ENCODE peak calls at places on chromosomes 3 and 15, in eight cellular contexts. T, L, N, G, O, A, I and C are unnamed samples.

GRCh38 chr15:69744421-69745162 is 292.0 kb downstream of the RPLP1 start:
- DNase-seq in A (no peak), O (no peak), I (no peak), N (no peak), G (no peak), L (no peak), T (no peak), C (no peak)

GRCh38 chr15:60004019-60004845 is at the start of gene FOXB1:
- DNase-seq in L (no peak), O (no peak), A (no peak), I (no peak), T (no peak), N (no peak), G (no peak), C (no peak)

GRCh38 chr3:78204977-78205376 is 1165.1 kb downstream of the ROBO2 start:
- DNase-seq in N (no peak), L (no peak), A (no peak), G (no peak), O (peak), T (no peak), I (no peak), C (no peak)

GRCh38 chr3:38163117-38163870 is 2.0 kb upstream of the OXSR1 start:
- DNase-seq in G (no peak), L (no peak), I (no peak), N (no peak), T (no peak), A (no peak), O (no peak), C (no peak)

GRCh38 chr15:60172147-60172546 is 168.0 kb downstream of the FOXB1 start:
- DNase-seq in G (no peak), A (no peak), O (no peak), L (no peak), I (no peak), T (no peak), N (no peak), C (no peak)

GRCh38 chr3:128133273-128133883 is 9.8 kb upstream of the RUVBL1 start:
- DNase-seq in T (peak), I (no peak), L (peak), O (peak), A (peak), G (peak), N (no peak), C (no peak)

GRCh38 chr3:24264748-24265158 is 229.9 kb downstream of the THRB start:
- DNase-seq in O (no peak), T (peak), A (no peak), L (no peak), G (no peak), N (no peak), I (no peak), C (no peak)

GRCh38 chr3:89107461-89108035 is at the start of gene EPHA3:
- DNase-seq in L (no peak), O (peak), G (peak), A (peak), I (peak), N (no peak), T (peak), C (peak)

GRCh38 chr3:11582123-11582968 is 61.4 kb downstream of the VGLL4 start:
- DNase-seq in G (no peak), O (peak), A (peak), N (peak), T (peak), I (peak), L (no peak), C (peak)

GRCh38 chr3:156605686-156606605 is 51.0 kb upstream of the SSR3 start:
- DNase-seq in O (no peak), I (peak), L (no peak), N (no peak), G (no peak), A (peak), T (peak), C (no peak)

GRCh38 chr3:154844863-154845262 is 235.3 kb upstream of the MME start:
- DNase-seq in A (no peak), I (no peak), O (no peak), T (no peak), L (no peak), N (no peak), G (no peak), C (no peak)

GRCh38 chr15:97026781-97027180 is 696.3 kb downstream of the NR2F2 start:
- DNase-seq in I (no peak), G (no peak), A (no peak), L (no peak), T (no peak), O (no peak), N (no peak), C (no peak)

GRCh38 chr15:89399070-89399389 is 64.4 kb upstream of the POLG start:
- DNase-seq in N (no peak), T (no peak), O (no peak), L (no peak), A (no peak), G (no peak), I (no peak), C (peak)

GRCh38 chr15:89400997-89401590 is 66.5 kb upstream of the POLG start:
- DNase-seq in N (no peak), I (no peak), T (no peak), G (no peak), L (no peak), O (no peak), A (no peak), C (no peak)

GRCh38 chr15:89399390-89400120 is 64.9 kb upstream of the POLG start:
- DNase-seq in L (no peak), N (no peak), A (peak), T (no peak), G (no peak), O (no peak), I (no peak), C (no peak)

GRCh38 chr15:89401636-89402252 is 67.1 kb upstream of the POLG start:
- DNase-seq in T (no peak), A (no peak), I (no peak), L (no peak), G (no peak), N (no peak), O (peak), C (no peak)

DNA sequence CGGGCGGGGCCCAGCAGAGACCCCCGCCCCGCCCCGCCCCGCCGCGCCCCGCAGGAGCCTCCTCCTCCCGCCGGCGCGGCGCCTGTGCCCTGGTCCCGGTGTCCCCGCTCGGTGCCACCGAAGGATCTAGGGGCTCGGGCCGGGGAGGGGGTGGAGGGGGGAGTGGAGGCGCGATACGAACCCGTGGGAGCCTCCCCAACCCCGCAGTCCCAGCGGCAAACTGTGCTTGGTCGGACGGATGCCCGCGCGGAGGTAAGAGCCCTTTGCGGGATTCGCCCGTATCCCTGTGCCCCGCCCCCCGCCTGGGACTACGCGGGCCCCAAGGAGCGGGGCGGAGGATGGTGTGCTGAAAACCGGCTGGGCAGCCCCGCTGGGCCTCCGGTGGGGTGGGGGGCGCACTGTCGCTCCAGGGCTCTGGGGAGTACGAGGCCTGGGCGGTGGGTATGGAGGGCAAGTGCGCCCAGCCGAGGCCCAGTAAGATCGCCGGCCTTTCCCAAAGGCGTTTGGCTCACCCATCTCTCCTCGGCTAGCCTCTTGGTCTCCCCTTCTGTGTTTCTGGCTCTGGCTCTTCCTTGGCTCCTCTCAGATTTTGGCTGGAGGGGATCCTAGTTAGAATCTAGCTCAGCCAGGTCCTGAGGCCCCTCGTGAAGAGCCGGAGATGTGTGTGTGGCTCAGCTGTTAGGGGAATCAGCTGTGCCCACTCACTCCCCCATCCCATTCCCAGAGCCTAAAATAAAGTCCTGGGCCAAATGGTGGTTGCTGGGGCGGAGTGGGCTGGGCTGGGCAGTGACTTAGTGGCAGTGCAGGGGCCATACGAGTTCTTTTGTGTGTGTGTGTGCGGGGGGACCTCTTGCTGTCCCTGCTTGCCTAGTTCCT is 65.7 kb upstream of the POLG start:
- DNase-seq in A (no peak), I (no peak), T (no peak), L (no peak), O (no peak), G (no peak), N (no peak), C (no peak)
- H3K27ac ChIP-seq in A (peak), I (no peak), T (no peak), L (no peak), O (no peak), G (no peak), N (no peak), C (peak)

GRCh38 chr3:159059395-159059794 is 257.5 kb downstream of the MFSD1 start:
- DNase-seq in N (no peak), O (no peak), I (no peak), A (no peak), L (no peak), G (no peak), T (no peak), C (no peak)
- H3K27ac ChIP-seq in N (no peak), O (no peak), I (no peak), A (no peak), L (no peak), G (no peak), T (no peak), C (no peak)

GRCh38 chr3:63867225-63867624 is 3.6 kb downstream of the ATXN7 start:
- DNase-seq in O (no peak), A (no peak), G (no peak), T (no peak), N (no peak), I (no peak), L (no peak), C (no peak)

GRCh38 chr3:63861306-63861705 is 2.3 kb downstream of the THOC7 start:
- DNase-seq in A (no peak), L (no peak), G (no peak), O (no peak), I (no peak), T (no peak), N (no peak), C (no peak)

GRCh38 chr3:63864008-63864871 is 573 bp downstream of the ATXN7 start:
- DNase-seq in O (no peak), T (peak), I (peak), G (peak), N (no peak), A (peak), L (no peak), C (peak)

GRCh38 chr3:63863150-63864007 is at the start of the genes ATXN7 and THOC7:
- DNase-seq in I (peak), T (peak), N (peak), O (no peak), G (peak), A (peak), L (no peak), C (no peak)

DNA sequence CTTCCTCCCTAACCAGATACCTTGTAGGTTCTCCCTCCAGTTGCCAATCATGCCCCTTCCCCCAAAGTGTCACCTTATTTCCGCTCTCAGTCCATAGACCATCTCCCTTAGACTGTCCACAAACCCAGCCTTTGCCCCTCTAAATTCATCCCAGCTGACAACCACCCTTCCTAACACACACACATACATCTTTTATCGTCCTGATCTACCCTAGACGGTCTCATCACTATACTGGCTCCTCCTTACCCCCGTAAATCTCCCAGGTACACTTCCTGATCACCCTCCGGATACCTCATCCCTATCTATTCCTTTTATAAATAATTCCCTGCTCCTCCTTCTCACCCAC is 828 bp downstream of the THOC7 start:
- DNase-seq in O (no peak), A (no peak), L (no peak), T (no peak), G (no peak), I (no peak), N (no peak), C (no peak)
- H3K27ac ChIP-seq in O (peak), A (peak), L (peak), T (no peak), G (peak), I (no peak), N (peak), C (no peak)

GRCh38 chr3:16887130-16887529 is 2.4 kb downstream of the PLCL2 start:
- DNase-seq in N (no peak), I (no peak), L (no peak), G (no peak), A (no peak), O (no peak), T (no peak), C (no peak)

GRCh38 chr3:16884748-16885587 is at the start of gene PLCL2:
- DNase-seq in G (peak), O (no peak), T (peak), N (no peak), I (peak), A (peak), L (no peak), C (peak)

GRCh38 chr3:16885588-16885903 is 791 bp downstream of the PLCL2 start:
- DNase-seq in T (no peak), G (peak), I (no peak), A (no peak), O (no peak), N (no peak), L (no peak), C (no peak)

GRCh38 chr3:16884084-16884747 is 539 bp upstream of the PLCL2 start:
- DNase-seq in O (no peak), A (peak), L (no peak), G (peak), T (peak), N (no peak), I (no peak), C (no peak)

DNA sequence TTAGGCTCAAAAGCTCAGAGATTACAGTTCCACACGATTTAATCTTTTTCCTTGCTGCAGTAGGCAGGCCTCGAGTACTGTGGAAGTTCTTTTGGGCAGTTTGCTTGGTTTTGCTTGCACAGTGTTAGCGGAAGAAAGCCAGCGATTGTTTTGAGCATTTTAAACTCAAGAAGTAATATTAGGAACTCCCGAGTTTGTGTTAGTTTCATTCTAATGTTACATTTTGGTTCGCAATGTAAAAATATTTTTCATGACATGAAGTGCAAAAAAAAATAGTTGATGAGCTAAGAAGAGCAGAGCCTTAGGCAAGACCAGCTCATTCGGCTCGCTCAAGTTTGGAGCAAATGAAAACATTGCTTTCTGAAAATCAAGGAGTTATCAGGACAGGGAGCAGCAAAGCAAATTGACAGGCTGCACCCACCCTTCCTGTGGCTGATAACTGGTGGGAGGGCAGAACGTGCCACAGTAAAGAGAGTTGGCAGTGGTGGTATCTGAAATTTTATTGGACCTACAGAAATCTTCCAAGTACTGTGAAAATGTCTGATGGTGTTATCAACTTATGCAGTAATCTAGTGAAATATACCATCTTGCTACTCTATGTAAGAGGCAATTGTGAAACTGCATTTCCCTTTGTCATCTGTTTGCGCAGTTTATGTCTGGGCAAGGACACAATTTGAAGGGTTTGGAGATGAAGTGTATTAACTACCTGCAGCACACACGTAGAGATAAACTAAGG is 1.4 kb downstream of the PLCL2 start:
- DNase-seq in T (no peak), L (no peak), G (peak), A (no peak), I (no peak), O (no peak), N (no peak), C (no peak)
- H3K27ac ChIP-seq in T (peak), L (peak), G (peak), A (peak), I (peak), O (no peak), N (peak), C (peak)

GRCh38 chr15:73628976-73629854 is 4.0 kb downstream of the NPTN start:
- DNase-seq in G (no peak), A (no peak), T (no peak), N (no peak), O (no peak), L (no peak), I (no peak), C (no peak)
- H3K27ac ChIP-seq in G (no peak), A (peak), T (no peak), N (peak), O (no peak), L (no peak), I (no peak), C (no peak)